ENCODE peak calls at places on chromosomes 1 and 21, in ten cellular contexts. One of them, this sample, is unnamed. For H3K36me3 and H3K27me3, the result is how much of the 10 kb centered on the place peaks cover.

GRCh38 chr1:40029608-40030007 is 10.9 kb upstream of the CAP1 start:
- DNase-seq in HepG2: no peak
- DNase-seq in mesenchymal stem cell: no peak
- DNase-seq in mesendoderm: no peak
- DNase-seq in CD8-positive, alpha-beta T cell: no peak
- DNase-seq in left ventricle myocardium inferior: no peak
- DNase-seq in IMR-90: no peak
- DNase-seq in prostate gland: no peak
- DNase-seq in tibial artery: no peak
- DNase-seq in PC-9: peak
- DNase-seq in this sample: no peak

GRCh38 chr1:59432531-59433439 is 135.9 kb downstream of the FGGY start:
- DNase-seq in prostate gland: no peak
- DNase-seq in CD8-positive, alpha-beta T cell: no peak
- DNase-seq in HepG2: peak
- DNase-seq in PC-9: no peak
- DNase-seq in tibial artery: no peak
- DNase-seq in left ventricle myocardium inferior: no peak
- DNase-seq in mesenchymal stem cell: no peak
- DNase-seq in IMR-90: no peak
- DNase-seq in mesendoderm: no peak
- DNase-seq in this sample: no peak

GRCh38 chr1:216119600-216119999 is 303.6 kb downstream of the USH2A start:
- DNase-seq in PC-9: no peak
- DNase-seq in prostate gland: no peak
- DNase-seq in HepG2: peak
- DNase-seq in mesendoderm: peak
- DNase-seq in CD8-positive, alpha-beta T cell: no peak
- DNase-seq in left ventricle myocardium inferior: no peak
- DNase-seq in IMR-90: peak
- DNase-seq in tibial artery: no peak
- DNase-seq in mesenchymal stem cell: peak
- DNase-seq in this sample: no peak

GRCh38 chr1:116726872-116727271 is 27.4 kb upstream of the CD2 start:
- DNase-seq in mesendoderm: no peak
- DNase-seq in left ventricle myocardium inferior: no peak
- DNase-seq in PC-9: no peak
- DNase-seq in HepG2: no peak
- DNase-seq in CD8-positive, alpha-beta T cell: no peak
- DNase-seq in tibial artery: no peak
- DNase-seq in prostate gland: no peak
- DNase-seq in IMR-90: no peak
- DNase-seq in mesenchymal stem cell: no peak
- DNase-seq in this sample: no peak

GRCh38 chr1:117821782-117822447 is 107.5 kb downstream of the GDAP2 start:
- DNase-seq in tibial artery: peak
- DNase-seq in left ventricle myocardium inferior: no peak
- DNase-seq in CD8-positive, alpha-beta T cell: no peak
- DNase-seq in prostate gland: peak
- DNase-seq in mesenchymal stem cell: peak
- DNase-seq in mesendoderm: peak
- DNase-seq in PC-9: peak
- DNase-seq in IMR-90: peak
- DNase-seq in HepG2: peak
- DNase-seq in this sample: peak

GRCh38 chr1:208437416-208437815 is 193.2 kb upstream of the PLXNA2 start:
- DNase-seq in HepG2: no peak
- DNase-seq in mesendoderm: peak
- DNase-seq in prostate gland: no peak
- DNase-seq in mesenchymal stem cell: peak
- DNase-seq in IMR-90: peak
- DNase-seq in left ventricle myocardium inferior: no peak
- DNase-seq in PC-9: no peak
- DNase-seq in CD8-positive, alpha-beta T cell: no peak
- DNase-seq in tibial artery: no peak
- DNase-seq in this sample: peak

GRCh38 chr1:983736-984475 is 2.0 kb upstream of the PERM1 start:
- DNase-seq in mesenchymal stem cell: peak
- DNase-seq in CD8-positive, alpha-beta T cell: peak
- DNase-seq in mesendoderm: peak
- DNase-seq in prostate gland: no peak
- DNase-seq in IMR-90: no peak
- DNase-seq in left ventricle myocardium inferior: peak
- DNase-seq in PC-9: no peak
- DNase-seq in HepG2: no peak
- DNase-seq in tibial artery: no peak
- DNase-seq in this sample: peak

GRCh38 chr1:31706384-31707058 is 2.7 kb upstream of the COL16A1 start:
- DNase-seq in IMR-90: peak
- DNase-seq in CD8-positive, alpha-beta T cell: no peak
- DNase-seq in HepG2: no peak
- DNase-seq in prostate gland: no peak
- DNase-seq in tibial artery: no peak
- DNase-seq in mesenchymal stem cell: no peak
- DNase-seq in mesendoderm: no peak
- DNase-seq in PC-9: no peak
- DNase-seq in left ventricle myocardium inferior: no peak
- DNase-seq in this sample: peak

GRCh38 chr21:45528981-45529784 is 13.1 kb downstream of the SLC19A1 start:
- DNase-seq in CD8-positive, alpha-beta T cell: no peak
- DNase-seq in PC-9: no peak
- DNase-seq in prostate gland: no peak
- DNase-seq in HepG2: peak
- DNase-seq in mesenchymal stem cell: no peak
- DNase-seq in tibial artery: peak
- DNase-seq in left ventricle myocardium inferior: peak
- DNase-seq in mesendoderm: no peak
- DNase-seq in IMR-90: no peak
- DNase-seq in this sample: no peak

GRCh38 chr1:226814751-226815496 is 55.5 kb upstream of the PSEN2 start:
- DNase-seq in left ventricle myocardium inferior: peak
- DNase-seq in IMR-90: peak
- DNase-seq in mesendoderm: no peak
- DNase-seq in tibial artery: no peak
- DNase-seq in CD8-positive, alpha-beta T cell: no peak
- DNase-seq in PC-9: peak
- DNase-seq in mesenchymal stem cell: peak
- DNase-seq in prostate gland: peak
- DNase-seq in HepG2: no peak
- DNase-seq in this sample: peak

GRCh38 chr1:92792340-92792782 is 7.5 kb upstream of the EVI5 start:
- DNase-seq in IMR-90: no peak
- DNase-seq in left ventricle myocardium inferior: no peak
- DNase-seq in prostate gland: no peak
- DNase-seq in mesenchymal stem cell: no peak
- DNase-seq in mesendoderm: peak
- DNase-seq in CD8-positive, alpha-beta T cell: no peak
- DNase-seq in tibial artery: no peak
- DNase-seq in HepG2: no peak
- DNase-seq in PC-9: no peak
- DNase-seq in this sample: no peak

GRCh38 chr1:16256478-16256877 is 19.5 kb upstream of the CPLANE2 start:
- DNase-seq in mesendoderm: no peak
- DNase-seq in left ventricle myocardium inferior: no peak
- DNase-seq in CD8-positive, alpha-beta T cell: no peak
- DNase-seq in tibial artery: no peak
- DNase-seq in IMR-90: peak
- DNase-seq in PC-9: no peak
- DNase-seq in mesenchymal stem cell: no peak
- DNase-seq in prostate gland: no peak
- DNase-seq in HepG2: no peak
- DNase-seq in this sample: no peak

GRCh38 chr1:209434631-209435217 is 148.8 kb upstream of the CAMK1G start:
- DNase-seq in tibial artery: no peak
- DNase-seq in mesenchymal stem cell: no peak
- DNase-seq in left ventricle myocardium inferior: no peak
- DNase-seq in prostate gland: no peak
- DNase-seq in IMR-90: no peak
- DNase-seq in CD8-positive, alpha-beta T cell: no peak
- DNase-seq in PC-9: no peak
- DNase-seq in HepG2: no peak
- DNase-seq in mesendoderm: no peak
- DNase-seq in this sample: no peak

GRCh38 chr1:50873458-50874187 is 86.4 kb downstream of the FAF1 start:
- DNase-seq in tibial artery: no peak
- DNase-seq in left ventricle myocardium inferior: peak
- DNase-seq in prostate gland: peak
- DNase-seq in mesendoderm: peak
- DNase-seq in mesenchymal stem cell: peak
- DNase-seq in PC-9: peak
- DNase-seq in IMR-90: peak
- DNase-seq in HepG2: peak
- DNase-seq in CD8-positive, alpha-beta T cell: peak
- DNase-seq in this sample: peak

GRCh38 chr1:163896001-163896400 is 574.2 kb downstream of the NUF2 start:
- DNase-seq in HepG2: no peak
- DNase-seq in mesenchymal stem cell: no peak
- DNase-seq in left ventricle myocardium inferior: no peak
- DNase-seq in IMR-90: no peak
- DNase-seq in mesendoderm: no peak
- DNase-seq in prostate gland: no peak
- DNase-seq in tibial artery: no peak
- DNase-seq in CD8-positive, alpha-beta T cell: no peak
- DNase-seq in PC-9: no peak
- DNase-seq in this sample: no peak

GRCh38 chr1:26705788-26706237 is 10.0 kb downstream of the ARID1A start:
- DNase-seq in HepG2: peak
- DNase-seq in mesendoderm: no peak
- DNase-seq in mesenchymal stem cell: peak
- DNase-seq in CD8-positive, alpha-beta T cell: no peak
- DNase-seq in PC-9: peak
- DNase-seq in prostate gland: peak
- DNase-seq in IMR-90: peak
- DNase-seq in tibial artery: no peak
- DNase-seq in left ventricle myocardium inferior: no peak
- DNase-seq in this sample: peak

GRCh38 chr1:206912445-206913095 is 9.2 kb downstream of the FCMR start:
- DNase-seq in mesenchymal stem cell: peak
- DNase-seq in CD8-positive, alpha-beta T cell: no peak
- DNase-seq in PC-9: peak
- DNase-seq in tibial artery: peak
- DNase-seq in prostate gland: peak
- DNase-seq in HepG2: peak
- DNase-seq in left ventricle myocardium inferior: peak
- DNase-seq in IMR-90: peak
- DNase-seq in mesendoderm: peak
- DNase-seq in this sample: peak

GRCh38 chr1:37480125-37480466 is 5.7 kb downstream of the ZC3H12A start:
- DNase-seq in IMR-90: no peak
- DNase-seq in prostate gland: no peak
- DNase-seq in CD8-positive, alpha-beta T cell: no peak
- DNase-seq in mesendoderm: no peak
- DNase-seq in tibial artery: peak
- DNase-seq in mesenchymal stem cell: no peak
- DNase-seq in HepG2: no peak
- DNase-seq in left ventricle myocardium inferior: no peak
- DNase-seq in PC-9: no peak
- DNase-seq in this sample: no peak
- H3K4me3 ChIP-seq in IMR-90: no peak
- H3K4me3 ChIP-seq in prostate gland: peak
- H3K4me3 ChIP-seq in CD8-positive, alpha-beta T cell: peak
- H3K4me3 ChIP-seq in mesendoderm: no peak
- H3K4me3 ChIP-seq in tibial artery: peak
- H3K4me3 ChIP-seq in mesenchymal stem cell: peak
- H3K4me3 ChIP-seq in HepG2: peak
- H3K4me3 ChIP-seq in left ventricle myocardium inferior: peak
- H3K4me3 ChIP-seq in PC-9: peak
- H3K4me3 ChIP-seq in this sample: peak

GRCh38 chr1:54396280-54396903 is 9.8 kb downstream of the SSBP3 start:
- DNase-seq in CD8-positive, alpha-beta T cell: no peak
- DNase-seq in PC-9: no peak
- DNase-seq in prostate gland: no peak
- DNase-seq in left ventricle myocardium inferior: no peak
- DNase-seq in IMR-90: no peak
- DNase-seq in HepG2: no peak
- DNase-seq in mesenchymal stem cell: no peak
- DNase-seq in mesendoderm: no peak
- DNase-seq in tibial artery: no peak
- DNase-seq in this sample: no peak

GRCh38 chr1:54395535-54395934 is 10.7 kb downstream of the SSBP3 start:
- DNase-seq in CD8-positive, alpha-beta T cell: no peak
- DNase-seq in left ventricle myocardium inferior: no peak
- DNase-seq in mesendoderm: no peak
- DNase-seq in prostate gland: no peak
- DNase-seq in PC-9: no peak
- DNase-seq in mesenchymal stem cell: no peak
- DNase-seq in HepG2: no peak
- DNase-seq in tibial artery: no peak
- DNase-seq in IMR-90: no peak
- DNase-seq in this sample: no peak

GRCh38 chr1:54398963-54399528 is 7.1 kb downstream of the SSBP3 start:
- DNase-seq in left ventricle myocardium inferior: no peak
- DNase-seq in mesenchymal stem cell: no peak
- DNase-seq in prostate gland: no peak
- DNase-seq in mesendoderm: no peak
- DNase-seq in HepG2: no peak
- DNase-seq in IMR-90: no peak
- DNase-seq in CD8-positive, alpha-beta T cell: no peak
- DNase-seq in tibial artery: no peak
- DNase-seq in PC-9: no peak
- DNase-seq in this sample: no peak

GRCh38 chr1:54397980-54398379 is 8.2 kb downstream of the SSBP3 start:
- DNase-seq in mesenchymal stem cell: no peak
- DNase-seq in mesendoderm: no peak
- DNase-seq in PC-9: no peak
- DNase-seq in tibial artery: no peak
- DNase-seq in CD8-positive, alpha-beta T cell: no peak
- DNase-seq in left ventricle myocardium inferior: no peak
- DNase-seq in prostate gland: no peak
- DNase-seq in HepG2: no peak
- DNase-seq in IMR-90: no peak
- DNase-seq in this sample: no peak

GRCh38 chr1:54397090-54397591 is 9.1 kb downstream of the SSBP3 start:
- DNase-seq in CD8-positive, alpha-beta T cell: no peak
- DNase-seq in mesenchymal stem cell: no peak
- DNase-seq in tibial artery: no peak
- DNase-seq in mesendoderm: no peak
- DNase-seq in HepG2: no peak
- DNase-seq in left ventricle myocardium inferior: peak
- DNase-seq in IMR-90: no peak
- DNase-seq in prostate gland: no peak
- DNase-seq in PC-9: no peak
- DNase-seq in this sample: no peak
- H3K36me3 ChIP-seq in CD8-positive, alpha-beta T cell: under half
- H3K36me3 ChIP-seq in mesenchymal stem cell: half or more
- H3K36me3 ChIP-seq in tibial artery: half or more
- H3K36me3 ChIP-seq in mesendoderm: under half
- H3K36me3 ChIP-seq in HepG2: under half
- H3K36me3 ChIP-seq in left ventricle myocardium inferior: half or more
- H3K36me3 ChIP-seq in IMR-90: half or more
- H3K36me3 ChIP-seq in prostate gland: under half
- H3K36me3 ChIP-seq in PC-9: under half
- H3K36me3 ChIP-seq in this sample: under half

GRCh38 chr1:230456478-230456877 is 30.3 kb upstream of the PGBD5 start:
- DNase-seq in mesendoderm: no peak
- DNase-seq in left ventricle myocardium inferior: no peak
- DNase-seq in tibial artery: no peak
- DNase-seq in PC-9: no peak
- DNase-seq in CD8-positive, alpha-beta T cell: no peak
- DNase-seq in HepG2: no peak
- DNase-seq in mesenchymal stem cell: no peak
- DNase-seq in prostate gland: no peak
- DNase-seq in IMR-90: no peak
- DNase-seq in this sample: no peak
- H3K27me3 ChIP-seq in mesendoderm: under half
- H3K27me3 ChIP-seq in left ventricle myocardium inferior: under half
- H3K27me3 ChIP-seq in tibial artery: under half
- H3K27me3 ChIP-seq in PC-9: under half
- H3K27me3 ChIP-seq in CD8-positive, alpha-beta T cell: under half
- H3K27me3 ChIP-seq in HepG2: under half
- H3K27me3 ChIP-seq in mesenchymal stem cell: under half
- H3K27me3 ChIP-seq in prostate gland: under half
- H3K27me3 ChIP-seq in IMR-90: under half
- H3K27me3 ChIP-seq in this sample: under half

GRCh38 chr1:66231162-66232077 is 302.5 kb upstream of the SGIP1 start:
- DNase-seq in left ventricle myocardium inferior: no peak
- DNase-seq in CD8-positive, alpha-beta T cell: no peak
- DNase-seq in tibial artery: no peak
- DNase-seq in mesendoderm: no peak
- DNase-seq in IMR-90: peak
- DNase-seq in PC-9: peak
- DNase-seq in mesenchymal stem cell: no peak
- DNase-seq in prostate gland: no peak
- DNase-seq in HepG2: no peak
- DNase-seq in this sample: no peak
- H3K4me3 ChIP-seq in left ventricle myocardium inferior: no peak
- H3K4me3 ChIP-seq in CD8-positive, alpha-beta T cell: no peak
- H3K4me3 ChIP-seq in tibial artery: no peak
- H3K4me3 ChIP-seq in mesendoderm: no peak
- H3K4me3 ChIP-seq in IMR-90: no peak
- H3K4me3 ChIP-seq in PC-9: no peak
- H3K4me3 ChIP-seq in mesenchymal stem cell: no peak
- H3K4me3 ChIP-seq in prostate gland: no peak
- H3K4me3 ChIP-seq in HepG2: no peak
- H3K4me3 ChIP-seq in this sample: no peak